ENCODE peak calls at places on chromosomes 6 and 20, in six cellular contexts. V, M, D, H, U and R are unnamed samples.
A peak's percentile ranks its signal among the peaks of the same experiment; 100 is the strongest.

GRCh38 chr6:100464910-100465700 is at the start of gene SIM1:
- DNase-seq in M (peak; percentile 95), U (no peak), D (peak; percentile 84), H (peak; percentile 56), V (no peak), R (no peak)

GRCh38 chr6:129966125-129966524 is 52.3 kb upstream of the L3MBTL3 start:
- DNase-seq in U (no peak), M (no peak), V (no peak), H (no peak), D (no peak), R (no peak)

GRCh38 chr6:14258117-14258516 is 140.5 kb downstream of the CD83 start:
- DNase-seq in M (no peak), U (no peak), V (no peak), H (no peak), D (no peak), R (no peak)

GRCh38 chr6:157258878-157259277 is 64.4 kb downstream of the TMEM242 start:
- DNase-seq in U (no peak), V (no peak), H (no peak), M (no peak), D (no peak), R (no peak)

GRCh38 chr20:53895385-53895755 is 175.0 kb downstream of the BCAS1 start:
- DNase-seq in V (no peak), U (no peak), M (no peak), D (no peak), H (no peak), R (no peak)

GRCh38 chr6:135212020-135212806 is 31.1 kb downstream of the MYB start:
- DNase-seq in D (no peak), H (no peak), M (no peak), U (no peak), V (peak; percentile 68), R (no peak)

GRCh38 chr20:37137547-37137946 is 41.6 kb upstream of the RPN2 start:
- DNase-seq in M (no peak), V (no peak), D (no peak), H (no peak), U (no peak), R (no peak)

GRCh38 chr20:42406826-42407225 is 782.9 kb downstream of the PTPRT start:
- DNase-seq in H (no peak), V (no peak), D (no peak), M (no peak), U (no peak), R (no peak)

GRCh38 chr6:28349892-28350737 is at the start of gene ZKSCAN3:
- DNase-seq in D (peak; percentile 81), H (no peak), M (peak; percentile 83), V (no peak), U (peak; percentile 93), R (peak; percentile 76)

GRCh38 chr6:11710221-11710836 is 68.3 kb downstream of the ADTRP start:
- DNase-seq in U (no peak), D (no peak), M (no peak), V (no peak), H (no peak), R (no peak)

GRCh38 chr20:47063407-47063806 is 168.8 kb downstream of the EYA2 start:
- DNase-seq in M (no peak), H (no peak), D (no peak), U (no peak), V (no peak), R (no peak)

GRCh38 chr20:19935842-19936241 is 81.3 kb upstream of the NAA20 start:
- DNase-seq in M (no peak), H (no peak), U (peak; percentile 77), D (no peak), V (no peak), R (no peak)

GRCh38 chr6:111925296-111925695 is 52.0 kb upstream of the FYN start:
- DNase-seq in U (no peak), M (no peak), D (no peak), H (peak; percentile 41), V (peak; percentile 60), R (no peak)

GRCh38 chr6:150343434-150343833 is 25.4 kb upstream of the IYD start:
- DNase-seq in V (no peak), U (no peak), M (no peak), H (no peak), D (no peak), R (no peak)

GRCh38 chr6:51675551-51676275 is 411.7 kb downstream of the PKHD1 start:
- DNase-seq in H (no peak), V (no peak), M (no peak), U (no peak), D (no peak), R (no peak)

GRCh38 chr6:51675020-51675419 is 412.4 kb downstream of the PKHD1 start:
- DNase-seq in D (no peak), M (no peak), V (no peak), H (no peak), U (no peak), R (no peak)

GRCh38 chr6:51684038-51684437 is 403.4 kb downstream of the PKHD1 start:
- DNase-seq in H (no peak), M (no peak), V (no peak), D (no peak), U (no peak), R (no peak)

GRCh38 chr6:51678905-51679620 is 408.4 kb downstream of the PKHD1 start:
- DNase-seq in V (no peak), U (no peak), D (no peak), M (no peak), H (no peak), R (no peak)

GRCh38 chr6:51678274-51678673 is 409.1 kb downstream of the PKHD1 start:
- DNase-seq in U (no peak), V (no peak), D (no peak), H (no peak), M (no peak), R (no peak)
- TF ChIP-seq CTCF in U (no peak), V (no peak), D (no peak), H (no peak), M (no peak), R (no peak)

DNA sequence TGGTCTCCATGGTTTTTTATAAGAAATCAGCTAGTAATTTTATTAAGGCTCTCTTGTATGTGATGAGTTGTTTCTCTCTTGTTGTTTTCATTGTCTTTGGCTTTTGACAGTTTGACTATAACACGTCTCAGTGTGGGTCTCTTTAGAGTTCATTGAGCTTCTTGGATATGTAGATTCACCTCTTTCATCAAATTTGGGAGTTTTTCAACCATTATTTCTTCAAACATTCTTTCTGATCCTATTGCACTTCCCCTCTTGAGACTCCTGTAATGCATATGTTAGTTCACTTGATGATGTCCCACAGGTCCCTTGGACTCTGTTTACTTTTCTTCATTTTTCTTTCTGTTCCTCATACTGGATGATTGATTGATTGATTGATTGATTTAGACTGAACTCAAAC is 7.0 kb upstream of the BAG2 start:
- DNase-seq in H (no peak), V (no peak), M (no peak), D (no peak), U (no peak), R (no peak)
- TF ChIP-seq CTCF in H (no peak), V (no peak), M (no peak), D (no peak), U (no peak), R (no peak)

GRCh38 chr6:121354764-121355163 is 20.5 kb upstream of the TBC1D32 start:
- DNase-seq in H (no peak), M (no peak), U (no peak), V (no peak), D (no peak), R (no peak)
- TF ChIP-seq CTCF in H (peak; percentile 25), M (peak; percentile 64), U (no peak), V (peak; percentile 32), D (peak; percentile 69), R (no peak)

GRCh38 chr6:40802481-40802880 is 215.3 kb upstream of the LRFN2 start:
- DNase-seq in U (no peak), D (no peak), V (no peak), H (no peak), M (no peak), R (no peak)

GRCh38 chr6:40799296-40800020 is 212.3 kb upstream of the LRFN2 start:
- DNase-seq in H (no peak), V (no peak), D (no peak), U (no peak), M (no peak), R (no peak)

GRCh38 chr6:40794581-40794980 is 207.4 kb upstream of the LRFN2 start:
- DNase-seq in H (no peak), M (no peak), U (no peak), V (no peak), D (no peak), R (no peak)

GRCh38 chr6:40796280-40797223 is 209.4 kb upstream of the LRFN2 start:
- DNase-seq in D (no peak), V (no peak), H (no peak), U (no peak), M (no peak), R (no peak)

DNA sequence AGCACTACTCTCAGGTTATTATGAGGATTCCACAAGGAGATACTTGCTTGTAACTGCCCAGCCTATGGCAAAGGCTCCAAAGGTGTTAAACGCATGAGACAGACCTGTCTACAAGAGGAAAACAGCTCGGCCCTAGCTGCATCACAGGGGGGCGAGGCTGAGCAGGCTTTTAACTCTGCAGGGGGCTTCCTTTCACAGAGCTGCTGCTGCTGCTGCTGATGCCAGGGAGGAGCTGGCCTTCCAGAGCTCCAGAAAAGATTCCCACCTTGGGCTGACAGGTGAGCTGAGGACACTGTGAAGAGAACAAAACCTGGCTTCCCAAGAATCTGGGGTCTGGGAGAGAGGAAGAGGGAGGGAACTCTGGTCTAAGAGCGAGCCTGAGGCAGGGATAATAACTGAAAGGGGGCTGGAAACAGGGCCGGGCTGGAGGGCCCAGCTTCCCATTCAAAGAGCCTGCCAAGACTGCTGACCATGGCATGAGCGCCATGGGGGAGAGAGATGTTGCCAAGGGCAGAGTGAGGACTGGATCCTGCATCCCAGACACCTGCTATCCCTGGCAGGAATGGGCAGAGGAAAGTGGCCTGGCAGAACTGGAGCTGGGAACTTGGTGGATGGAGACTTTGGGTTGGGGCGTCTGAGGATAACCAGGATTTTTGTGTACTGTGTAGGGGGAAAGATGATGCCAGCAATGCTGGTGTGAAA is 211.1 kb upstream of the LRFN2 start:
- DNase-seq in U (no peak), M (peak; percentile 67), V (no peak), D (no peak), H (no peak), R (no peak)
- TF ChIP-seq CTCF in U (no peak), M (no peak), V (no peak), D (no peak), H (no peak), R (no peak)

GRCh38 chr6:158869010-158869603 is 49.9 kb upstream of the EZR start:
- DNase-seq in V (no peak), D (no peak), H (no peak), U (peak; percentile 85), M (peak; percentile 89), R (no peak)

GRCh38 chr6:158868122-158868480 is 48.9 kb upstream of the EZR start:
- DNase-seq in D (no peak), V (no peak), U (no peak), M (no peak), H (no peak), R (peak; percentile 42)

GRCh38 chr6:158867381-158868121 is 48.4 kb upstream of the EZR start:
- DNase-seq in V (no peak), U (no peak), M (no peak), H (no peak), D (no peak), R (no peak)

GRCh38 chr6:158870418-158870957 is 51.3 kb upstream of the EZR start:
- DNase-seq in U (no peak), H (no peak), D (no peak), V (no peak), M (no peak), R (no peak)

GRCh38 chr6:158869604-158870417 is 50.6 kb upstream of the EZR start:
- DNase-seq in H (peak; percentile 95), V (no peak), M (peak; percentile 97), U (peak; percentile 94), D (peak; percentile 95), R (peak; percentile 91)
- TF ChIP-seq CTCF in H (no peak), V (no peak), M (peak; percentile 35), U (peak; percentile 51), D (peak; percentile 18), R (no peak)